ENCODE peak calls at places on chromosomes 16 and 17, in eight cellular contexts. A is esophagus muscularis mucosa, W is fibroblast of the aortic adventitia, G is PC-9, S is GM23338, D is lower leg skin, V is BE2C, Z is cardiac muscle cell. U is an unnamed sample.

GRCh38 chr17:5629133-5629532 is 44.8 kb upstream of the NLRP1 start:
- DNase-seq in A (no peak), W (no peak), G (no peak), S (no peak), D (no peak), V (no peak), Z (no peak), U (no peak)

GRCh38 chr16:24442631-24443030 is 96.7 kb upstream of the RBBP6 start:
- DNase-seq in A (no peak), W (no peak), G (no peak), S (no peak), D (no peak), V (no peak), Z (no peak), U (no peak)

GRCh38 chr16:67666538-67667433 is at the start of the genes C16orf86 and ENKD1:
- DNase-seq in A (no peak), W (peak; percentile 61), G (peak; percentile 64), S (peak; percentile 93), D (peak; percentile 71), V (peak; percentile 93), Z (peak; percentile 91), U (peak; percentile 90)

GRCh38 chr17:4236456-4236855 is 27.3 kb downstream of the ANKFY1 start:
- DNase-seq in A (no peak), W (no peak), G (no peak), S (no peak), D (no peak), V (no peak), Z (no peak), U (no peak)

GRCh38 chr17:13646969-13647368 is 45.2 kb upstream of the HS3ST3A1 start:
- DNase-seq in A (no peak), W (no peak), G (no peak), S (no peak), D (no peak), V (no peak), Z (no peak), U (no peak)

GRCh38 chr16:78211951-78212350 is 112.5 kb downstream of the WWOX start:
- DNase-seq in A (peak; percentile 85), W (no peak), G (peak; percentile 82), S (peak; percentile 66), D (no peak), V (no peak), Z (no peak), U (no peak)

GRCh38 chr16:10569629-10570028 is 10.8 kb downstream of the EMP2 start:
- DNase-seq in A (no peak), W (no peak), G (no peak), S (no peak), D (no peak), V (no peak), Z (no peak), U (no peak)

GRCh38 chr17:29931253-29931932 is 1.4 kb upstream of the SSH2 start:
- DNase-seq in A (no peak), W (peak; percentile 82), G (peak; percentile 53), S (peak; percentile 71), D (peak; percentile 68), V (peak; percentile 72), Z (peak; percentile 91), U (peak; percentile 57)

GRCh38 chr17:16662936-16663335 is 9.3 kb upstream of the ZNF624 start:
- DNase-seq in A (no peak), W (no peak), G (no peak), S (no peak), D (no peak), V (no peak), Z (no peak), U (no peak)

GRCh38 chr16:12625068-12625467 is 178.6 kb downstream of the CPPED1 start:
- DNase-seq in A (no peak), W (no peak), G (no peak), S (peak; percentile 16), D (no peak), V (no peak), Z (no peak), U (no peak)
- TF ChIP-seq CTCF in A (no peak), W (no peak), G (no peak), S (no peak), D (no peak), V (no peak), Z (no peak), U (no peak)

DNA sequence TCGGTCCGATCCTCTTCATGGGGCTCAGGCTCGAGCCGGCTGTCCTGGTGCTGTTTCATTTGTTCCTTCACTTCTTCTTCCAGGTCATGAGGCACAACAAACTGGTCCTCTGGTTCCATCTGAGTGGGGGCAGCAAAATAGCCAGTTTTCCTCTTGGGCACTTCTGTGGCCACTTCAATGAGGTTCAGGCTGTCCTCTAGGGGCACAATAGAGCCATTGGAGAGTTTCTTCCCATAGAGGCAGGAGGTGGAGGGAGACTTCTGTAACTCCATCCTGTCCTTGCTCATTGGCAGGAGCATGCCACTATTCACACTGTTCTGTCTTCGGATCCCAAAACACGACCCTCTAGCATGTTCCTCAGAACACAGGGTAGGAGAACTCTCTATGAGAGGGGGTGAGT is 22.9 kb downstream of the MARVELD3 start:
- DNase-seq in A (no peak), W (no peak), G (no peak), S (peak; percentile 69), D (no peak), V (no peak), Z (no peak), U (no peak)
- TF ChIP-seq CTCF in A (no peak), W (peak; percentile 37), G (peak; percentile 62), S (peak; percentile 61), D (no peak), V (peak; percentile 48), Z (peak; percentile 57), U (peak; percentile 13)

DNA sequence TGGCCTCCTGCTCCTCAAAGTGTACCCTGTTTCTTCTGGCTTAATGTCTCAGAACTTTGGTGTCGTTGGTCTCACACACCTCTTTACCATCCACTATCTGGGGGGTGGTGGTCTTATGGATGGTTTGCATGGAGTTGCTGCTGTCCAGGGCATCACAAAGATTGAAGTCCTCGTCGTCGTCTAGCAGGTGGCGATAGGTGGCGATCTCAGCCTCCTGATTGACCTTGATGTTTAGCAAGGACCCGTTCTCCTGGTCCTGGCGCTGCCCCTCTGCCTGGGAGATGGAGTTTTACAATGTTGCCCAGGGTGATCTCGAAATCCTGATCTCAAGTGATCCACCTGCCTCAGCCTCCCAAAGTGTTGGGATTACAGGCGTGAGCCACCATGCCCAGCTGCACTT is 31.1 kb upstream of the HELZ start:
- DNase-seq in A (no peak), W (no peak), G (peak; percentile 39), S (peak; percentile 80), D (no peak), V (peak; percentile 36), Z (no peak), U (no peak)
- TF ChIP-seq CTCF in A (no peak), W (no peak), G (peak; percentile 69), S (peak; percentile 51), D (no peak), V (peak; percentile 44), Z (no peak), U (no peak)

GRCh38 chr16:50613281-50613991 is 65.2 kb downstream of the NKD1 start:
- DNase-seq in A (no peak), W (peak; percentile 68), G (no peak), S (no peak), D (no peak), V (no peak), Z (peak; percentile 50), U (no peak)

GRCh38 chr16:50611995-50612848 is 64.0 kb downstream of the NKD1 start:
- DNase-seq in A (no peak), W (no peak), G (no peak), S (no peak), D (no peak), V (no peak), Z (no peak), U (no peak)

GRCh38 chr16:50612849-50613198 is 64.6 kb downstream of the NKD1 start:
- DNase-seq in A (no peak), W (no peak), G (no peak), S (no peak), D (no peak), V (no peak), Z (no peak), U (no peak)

GRCh38 chr16:50610331-50611262 is 62.4 kb downstream of the NKD1 start:
- DNase-seq in A (no peak), W (no peak), G (no peak), S (peak; percentile 64), D (no peak), V (no peak), Z (no peak), U (no peak)

GRCh38 chr16:50611332-50611934 is 63.2 kb downstream of the NKD1 start:
- DNase-seq in A (no peak), W (peak; percentile 27), G (no peak), S (no peak), D (no peak), V (no peak), Z (no peak), U (no peak)
- TF ChIP-seq CTCF in A (no peak), W (no peak), G (no peak), S (no peak), D (no peak), V (no peak), Z (peak; percentile 20), U (no peak)

GRCh38 chr17:49695698-49696232 is 12.0 kb downstream of the SLC35B1 start:
- DNase-seq in A (no peak), W (no peak), G (no peak), S (no peak), D (no peak), V (no peak), Z (no peak), U (no peak)
- TF ChIP-seq CTCF in A (no peak), W (no peak), G (no peak), S (no peak), D (no peak), V (no peak), Z (no peak), U (no peak)

DNA sequence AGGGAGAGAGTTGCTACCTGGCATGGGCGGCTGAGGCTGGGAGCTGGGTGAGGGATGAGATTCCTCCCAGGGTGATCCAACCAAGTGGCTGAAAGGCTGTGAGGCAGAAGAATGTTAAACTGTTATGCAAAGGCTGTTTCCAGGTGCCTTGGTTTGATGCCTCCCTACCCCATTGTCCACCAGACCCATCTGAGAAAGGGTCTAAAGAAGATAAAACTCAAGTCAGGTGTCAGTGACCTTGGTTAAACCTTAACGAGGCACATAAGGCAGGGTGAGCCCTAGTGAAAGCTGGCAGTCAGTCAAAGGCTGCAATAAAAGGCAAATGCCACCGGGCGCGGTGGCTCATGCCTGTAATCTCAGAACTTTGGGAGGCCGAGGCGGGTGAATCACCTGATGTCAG is 23.8 kb downstream of the LDHD start:
- DNase-seq in A (no peak), W (no peak), G (no peak), S (peak; percentile 63), D (no peak), V (no peak), Z (no peak), U (no peak)
- TF ChIP-seq CTCF in A (no peak), W (no peak), G (no peak), S (no peak), D (no peak), V (no peak), Z (no peak), U (no peak)

DNA sequence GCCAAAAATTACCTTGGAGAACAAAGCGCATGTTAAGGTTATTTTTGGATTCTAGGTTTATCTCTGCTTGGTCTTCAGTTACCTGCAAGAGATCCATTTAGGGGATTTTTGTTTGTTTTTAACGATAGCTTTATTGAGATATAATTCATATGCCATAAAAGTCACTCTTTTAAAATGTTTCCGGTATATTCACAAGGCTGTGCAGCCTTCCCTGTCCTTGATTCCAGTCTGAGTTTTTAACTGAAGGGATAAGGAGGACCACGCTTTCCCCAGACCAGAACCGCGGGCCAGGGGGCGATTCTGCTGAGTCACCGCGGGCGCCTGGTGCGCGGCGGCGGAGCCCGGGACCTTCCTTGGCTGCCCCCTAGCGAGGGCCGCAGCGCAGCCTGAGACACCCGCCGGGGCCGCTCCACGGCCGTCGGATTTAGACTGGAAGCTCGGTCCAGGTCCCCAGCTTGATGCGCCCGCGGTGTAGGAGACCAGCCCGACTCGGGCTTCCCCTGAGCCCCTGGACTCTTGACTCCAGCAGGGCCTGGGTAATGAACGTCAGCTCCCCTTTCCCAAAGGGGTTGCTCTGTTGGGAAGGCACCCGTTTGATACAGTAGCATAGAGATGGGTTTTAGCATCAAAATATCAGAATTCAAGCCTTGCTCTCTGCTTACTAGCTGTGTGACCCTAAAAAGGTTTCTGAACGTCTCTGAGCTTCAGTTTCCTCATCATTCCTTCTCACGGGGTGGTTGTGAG is 50.0 kb upstream of the STH start:
- DNase-seq in A (no peak), W (peak; percentile 55), G (peak; percentile 66), S (peak; percentile 87), D (peak; percentile 51), V (peak; percentile 82), Z (peak; percentile 86), U (peak; percentile 85)
- TF ChIP-seq CTCF in A (peak; percentile 79), W (peak; percentile 71), G (peak; percentile 84), S (peak; percentile 61), D (no peak), V (peak; percentile 62), Z (peak; percentile 91), U (peak; percentile 73)